ENCODE peak calls at places on chromosomes 7 and 10, in eight cellular contexts. I, J, Y, O, D, X, G and E are unnamed samples.

GRCh38 chr10:2358586-2358985 is 621.3 kb upstream of the ADARB2 start:
- DNase-seq in O (no peak), G (no peak), I (no peak), X (no peak), D (no peak), Y (no peak), J (no peak), E (no peak)

GRCh38 chr10:44184633-44185314 is 200.1 kb downstream of the CXCL12 start:
- DNase-seq in D (no peak), G (no peak), O (no peak), X (no peak), I (no peak), J (no peak), Y (no peak), E (no peak)

GRCh38 chr7:38222481-38223096 is 44.5 kb downstream of the STARD3NL start:
- DNase-seq in O (peak; percentile 50), J (peak; percentile 67), X (peak; percentile 74), G (no peak), Y (no peak), I (peak; percentile 56), D (peak; percentile 83), E (no peak)

GRCh38 chr10:122981066-122981464 is 864 bp downstream of the PSTK start:
- DNase-seq in J (peak; percentile 3), Y (no peak), I (peak; percentile 43), O (peak; percentile 31), G (no peak), X (peak; percentile 55), D (peak; percentile 51), E (no peak)

GRCh38 chr10:4201866-4202825 is 417.1 kb upstream of the KLF6 start:
- DNase-seq in D (no peak), O (no peak), I (no peak), J (no peak), X (no peak), G (no peak), Y (no peak), E (no peak)

GRCh38 chr10:127600479-127600878 is 51.4 kb downstream of the NPS start:
- DNase-seq in X (no peak), D (peak; percentile 28), Y (no peak), J (no peak), I (peak; percentile 72), G (no peak), O (no peak), E (peak; percentile 77)

GRCh38 chr10:124179308-124180043 is 86.1 kb upstream of the CHST15 start:
- DNase-seq in Y (no peak), J (no peak), D (no peak), O (no peak), X (no peak), G (no peak), I (no peak), E (no peak)

GRCh38 chr10:1064172-1064571 is 8.0 kb downstream of the WDR37 start:
- DNase-seq in Y (no peak), G (no peak), D (no peak), J (no peak), I (no peak), X (no peak), O (no peak), E (no peak)

GRCh38 chr10:12699258-12699700 is 302.2 kb downstream of the CCDC3 start:
- DNase-seq in J (no peak), X (peak; percentile 60), Y (no peak), I (no peak), O (no peak), D (no peak), G (no peak), E (no peak)

GRCh38 chr10:57023626-57024025 is 662.6 kb upstream of the ZWINT start:
- DNase-seq in Y (no peak), G (no peak), X (no peak), I (no peak), O (no peak), J (no peak), D (no peak), E (no peak)

GRCh38 chr7:76272872-76273271 is 29.6 kb upstream of the HSPB1 start:
- DNase-seq in Y (no peak), O (no peak), X (no peak), G (no peak), J (no peak), D (no peak), I (no peak), E (no peak)

GRCh38 chr7:148701414-148701813 is 2.7 kb downstream of the CUL1 start:
- DNase-seq in Y (no peak), O (no peak), D (peak; percentile 20), X (peak; percentile 37), I (no peak), J (no peak), G (no peak), E (peak; percentile 17)

GRCh38 chr7:37853468-37853867 is 5.1 kb downstream of the NME8 start:
- DNase-seq in J (peak; percentile 54), D (peak; percentile 7), X (no peak), Y (peak; percentile 19), I (peak; percentile 23), O (no peak), G (no peak), E (peak; percentile 10)

GRCh38 chr10:7526017-7526400 is 115.2 kb upstream of the SFMBT2 start:
- DNase-seq in G (no peak), D (peak; percentile 0), O (no peak), I (no peak), Y (no peak), J (no peak), X (no peak), E (no peak)

GRCh38 chr10:26857991-26858706 is 2.6 kb downstream of the ABI1 start:
- DNase-seq in D (peak; percentile 59), O (peak; percentile 44), G (no peak), X (peak; percentile 32), Y (no peak), J (no peak), I (no peak), E (no peak)

GRCh38 chr10:79245539-79246208 is 101.6 kb upstream of the PPIF start:
- DNase-seq in J (no peak), I (no peak), O (no peak), D (no peak), G (no peak), Y (no peak), X (no peak), E (no peak)

GRCh38 chr7:28685660-28686417 is 272.3 kb downstream of the TRIL start:
- DNase-seq in J (peak; percentile 91), G (no peak), Y (no peak), D (peak; percentile 100), X (peak; percentile 98), O (peak; percentile 96), I (peak; percentile 83), E (peak; percentile 31)

GRCh38 chr7:34219153-34219552 is 313.8 kb downstream of the BMPER start:
- DNase-seq in D (no peak), X (no peak), J (no peak), G (no peak), O (no peak), Y (peak; percentile 77), I (no peak), E (no peak)

GRCh38 chr10:89426230-89426868 is 12.0 kb downstream of the IFIT5 start:
- DNase-seq in O (peak; percentile 50), I (peak; percentile 68), Y (no peak), G (no peak), X (peak; percentile 81), D (peak; percentile 78), J (peak; percentile 6), E (peak; percentile 4)

GRCh38 chr7:32495298-32496051 is at the start of gene AVL9:
- DNase-seq in J (peak; percentile 100), Y (peak; percentile 99), D (peak; percentile 99), G (peak; percentile 98), X (peak; percentile 98), O (peak; percentile 94), I (peak; percentile 97), E (peak; percentile 98)

GRCh38 chr7:69843653-69844052 is 245.4 kb downstream of the AUTS2 start:
- DNase-seq in I (no peak), D (no peak), G (no peak), O (no peak), J (no peak), X (no peak), Y (no peak), E (no peak)

GRCh38 chr10:31929986-31930675 is 1.5 kb upstream of the ARHGAP12 start:
- DNase-seq in D (peak; percentile 55), O (peak; percentile 33), G (no peak), Y (peak; percentile 21), J (no peak), X (peak; percentile 18), I (no peak), E (no peak)

GRCh38 chr10:35691522-35692236 is 49.6 kb upstream of the FZD8 start:
- DNase-seq in X (no peak), I (no peak), G (no peak), O (no peak), J (no peak), D (no peak), Y (no peak), E (no peak)